ENCODE peak calls at places on chromosomes 4 and X, in four cellular contexts. D, G, R and S are unnamed samples.
A peak's percentile ranks its signal among the peaks of the same experiment; 100 is the strongest.

GRCh38 chr4:3744901-3745300 is 21.3 kb upstream of the ADRA2C start:
- DNase-seq in R (no peak), G (no peak), D (no peak), S (no peak)

GRCh38 chrX:134246282-134246681 is 9.3 kb downstream of the CCDC160 start:
- DNase-seq in R (no peak), G (peak; percentile 2), D (no peak), S (peak; percentile 39)

GRCh38 chr4:91111556-91111955 is 984.4 kb downstream of the CCSER1 start:
- DNase-seq in G (no peak), D (no peak), R (no peak), S (no peak)

GRCh38 chrX:69189972-69190371 is 24.7 kb upstream of the PJA1 start:
- DNase-seq in G (no peak), R (no peak), D (peak; percentile 68), S (no peak)

GRCh38 chr4:47774078-47774477 is 63.8 kb downstream of the CORIN start:
- DNase-seq in R (no peak), G (no peak), D (no peak), S (no peak)

GRCh38 chr4:10879411-10880110 is 195.0 kb upstream of the CLNK start:
- DNase-seq in G (no peak), D (no peak), R (no peak), S (peak; percentile 9)

GRCh38 chr4:113684534-113685091 is 76.9 kb downstream of the CAMK2D start:
- DNase-seq in R (peak; percentile 81), G (no peak), D (peak; percentile 4), S (peak; percentile 60)

GRCh38 chr4:134722306-134722705 is 520.7 kb upstream of the PABPC4L start:
- DNase-seq in G (no peak), D (no peak), R (no peak), S (no peak)

GRCh38 chr4:138192113-138192512 is 50.0 kb downstream of the SLC7A11 start:
- DNase-seq in R (peak; percentile 24), D (no peak), G (no peak), S (no peak)